ENCODE peak calls at places on chromosomes 4 and X, in eight cellular contexts. One of them, this sample, is unnamed.

GRCh38 chr4:123673971-123674370 is 277.4 kb downstream of the SPRY1 start:
- DNase-seq in transverse colon: no peak
- DNase-seq in ovary: no peak
- DNase-seq in HepG2: no peak
- DNase-seq in prostate gland: no peak
- DNase-seq in A549: no peak
- DNase-seq in breast epithelium: no peak
- DNase-seq in uterus: no peak
- DNase-seq in this sample: no peak

GRCh38 chr4:142355417-142355930 is 490.6 kb downstream of the INPP4B start:
- DNase-seq in ovary: no peak
- DNase-seq in prostate gland: no peak
- DNase-seq in HepG2: no peak
- DNase-seq in A549: no peak
- DNase-seq in breast epithelium: no peak
- DNase-seq in transverse colon: no peak
- DNase-seq in uterus: no peak
- DNase-seq in this sample: no peak

GRCh38 chr4:73844352-73844751 is 7.9 kb downstream of the CXCL6 start:
- DNase-seq in ovary: no peak
- DNase-seq in transverse colon: no peak
- DNase-seq in breast epithelium: no peak
- DNase-seq in prostate gland: no peak
- DNase-seq in A549: peak; percentile 36
- DNase-seq in uterus: no peak
- DNase-seq in HepG2: no peak
- DNase-seq in this sample: no peak

GRCh38 chrX:110248582-110248981 is 69.3 kb downstream of the AMMECR1 start:
- DNase-seq in A549: no peak
- DNase-seq in HepG2: no peak
- DNase-seq in prostate gland: no peak
- DNase-seq in breast epithelium: no peak
- DNase-seq in ovary: no peak
- DNase-seq in uterus: no peak
- DNase-seq in transverse colon: no peak
- DNase-seq in this sample: no peak

GRCh38 chr4:42428036-42428435 is 30.7 kb downstream of the SHISA3 start:
- DNase-seq in A549: no peak
- DNase-seq in HepG2: no peak
- DNase-seq in ovary: no peak
- DNase-seq in prostate gland: no peak
- DNase-seq in uterus: no peak
- DNase-seq in transverse colon: no peak
- DNase-seq in breast epithelium: no peak
- DNase-seq in this sample: no peak

GRCh38 chr4:123997116-123997515 is 600.5 kb downstream of the SPRY1 start:
- DNase-seq in prostate gland: no peak
- DNase-seq in transverse colon: no peak
- DNase-seq in A549: no peak
- DNase-seq in uterus: no peak
- DNase-seq in ovary: no peak
- DNase-seq in HepG2: peak; percentile 3
- DNase-seq in breast epithelium: no peak
- DNase-seq in this sample: no peak

GRCh38 chrX:38805294-38806053 is 4.2 kb downstream of the MID1IP1 start:
- DNase-seq in prostate gland: peak; percentile 46
- DNase-seq in ovary: peak; percentile 70
- DNase-seq in uterus: peak; percentile 69
- DNase-seq in HepG2: peak; percentile 56
- DNase-seq in A549: peak; percentile 77
- DNase-seq in transverse colon: peak; percentile 71
- DNase-seq in breast epithelium: peak; percentile 39
- DNase-seq in this sample: no peak

GRCh38 chr4:139607302-139608060 is 51.5 kb upstream of the SETD7 start:
- DNase-seq in HepG2: no peak
- DNase-seq in transverse colon: no peak
- DNase-seq in breast epithelium: no peak
- DNase-seq in A549: no peak
- DNase-seq in ovary: no peak
- DNase-seq in uterus: no peak
- DNase-seq in prostate gland: no peak
- DNase-seq in this sample: no peak

GRCh38 chr4:40576651-40577480 is 52.8 kb downstream of the RBM47 start:
- DNase-seq in ovary: peak; percentile 37
- DNase-seq in transverse colon: peak; percentile 82
- DNase-seq in prostate gland: peak; percentile 86
- DNase-seq in A549: peak; percentile 98
- DNase-seq in breast epithelium: peak; percentile 75
- DNase-seq in uterus: peak; percentile 39
- DNase-seq in HepG2: peak; percentile 98
- DNase-seq in this sample: peak; percentile 42

GRCh38 chr4:170399894-170400293 is 310.1 kb upstream of the AADAT start:
- DNase-seq in breast epithelium: no peak
- DNase-seq in A549: no peak
- DNase-seq in HepG2: no peak
- DNase-seq in ovary: no peak
- DNase-seq in transverse colon: no peak
- DNase-seq in prostate gland: no peak
- DNase-seq in uterus: no peak
- DNase-seq in this sample: no peak

GRCh38 chr4:1237981-1238675 is 10.8 kb downstream of the CTBP1 start:
- DNase-seq in breast epithelium: no peak
- DNase-seq in uterus: peak; percentile 11
- DNase-seq in transverse colon: peak; percentile 6
- DNase-seq in HepG2: no peak
- DNase-seq in ovary: peak; percentile 20
- DNase-seq in A549: no peak
- DNase-seq in prostate gland: no peak
- DNase-seq in this sample: no peak

GRCh38 chr4:15015170-15015569 is 12.9 kb downstream of the CPEB2 start:
- DNase-seq in prostate gland: no peak
- DNase-seq in uterus: no peak
- DNase-seq in transverse colon: no peak
- DNase-seq in HepG2: no peak
- DNase-seq in breast epithelium: no peak
- DNase-seq in ovary: no peak
- DNase-seq in A549: no peak
- DNase-seq in this sample: no peak

GRCh38 chr4:2273221-2273620 is 11.3 kb upstream of the MXD4 start:
- DNase-seq in uterus: no peak
- DNase-seq in A549: no peak
- DNase-seq in breast epithelium: no peak
- DNase-seq in ovary: peak; percentile 10
- DNase-seq in prostate gland: no peak
- DNase-seq in transverse colon: no peak
- DNase-seq in HepG2: no peak
- DNase-seq in this sample: no peak

GRCh38 chr4:173685761-173686260 is 155.8 kb upstream of the HAND2 start:
- DNase-seq in breast epithelium: no peak
- DNase-seq in HepG2: no peak
- DNase-seq in prostate gland: no peak
- DNase-seq in transverse colon: no peak
- DNase-seq in uterus: no peak
- DNase-seq in ovary: no peak
- DNase-seq in A549: no peak
- DNase-seq in this sample: no peak

GRCh38 chr4:188372856-188373255 is 233.6 kb downstream of the TRIML1 start:
- DNase-seq in breast epithelium: no peak
- DNase-seq in ovary: no peak
- DNase-seq in uterus: no peak
- DNase-seq in transverse colon: no peak
- DNase-seq in A549: peak; percentile 88
- DNase-seq in prostate gland: no peak
- DNase-seq in HepG2: peak; percentile 25
- DNase-seq in this sample: no peak

GRCh38 chr4:139300431-139301142 is 718 bp upstream of the NAA15 start:
- DNase-seq in prostate gland: peak; percentile 9
- DNase-seq in ovary: no peak
- DNase-seq in A549: peak; percentile 25
- DNase-seq in HepG2: no peak
- DNase-seq in uterus: no peak
- DNase-seq in transverse colon: peak; percentile 38
- DNase-seq in breast epithelium: no peak
- DNase-seq in this sample: no peak

GRCh38 chr4:153641532-153641931 is 42.5 kb upstream of the TLR2 start:
- DNase-seq in HepG2: no peak
- DNase-seq in uterus: no peak
- DNase-seq in prostate gland: no peak
- DNase-seq in A549: no peak
- DNase-seq in ovary: no peak
- DNase-seq in transverse colon: no peak
- DNase-seq in breast epithelium: no peak
- DNase-seq in this sample: no peak

DNA sequence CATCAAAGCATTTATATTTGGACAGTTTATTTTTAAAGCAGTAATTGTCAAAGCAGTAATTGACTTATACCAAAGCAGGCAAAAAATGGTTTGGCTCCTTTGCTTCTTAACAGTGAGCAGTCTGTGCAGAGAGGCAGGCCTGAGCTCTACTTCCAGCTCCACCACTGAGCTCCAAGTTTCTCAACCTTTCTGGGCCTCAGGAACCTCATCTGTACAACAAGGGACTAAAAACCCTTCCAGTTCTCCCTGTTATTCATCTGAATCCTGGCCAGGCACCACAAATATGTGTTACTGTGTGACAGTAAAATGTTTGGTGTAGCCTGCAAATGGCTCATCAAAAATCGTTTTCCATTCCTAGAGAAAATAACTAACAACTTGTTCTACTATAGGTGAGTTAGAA is 88.7 kb upstream of the TTC29 start:
- DNase-seq in uterus: no peak
- DNase-seq in transverse colon: no peak
- DNase-seq in ovary: no peak
- DNase-seq in prostate gland: no peak
- DNase-seq in HepG2: no peak
- DNase-seq in breast epithelium: no peak
- DNase-seq in A549: no peak
- DNase-seq in this sample: no peak
- TF ChIP-seq POLR2A in uterus: no peak
- TF ChIP-seq POLR2A in transverse colon: no peak
- TF ChIP-seq POLR2A in ovary: no peak
- TF ChIP-seq POLR2A in prostate gland: no peak
- TF ChIP-seq POLR2A in HepG2: no peak
- TF ChIP-seq POLR2A in breast epithelium: no peak
- TF ChIP-seq POLR2A in A549: no peak
- TF ChIP-seq POLR2A in this sample: no peak

GRCh38 chr4:87390931-87391782 is at the start of gene HSD17B11:
- DNase-seq in ovary: peak; percentile 91
- DNase-seq in prostate gland: peak; percentile 90
- DNase-seq in HepG2: peak; percentile 96
- DNase-seq in uterus: peak; percentile 92
- DNase-seq in breast epithelium: peak; percentile 73
- DNase-seq in transverse colon: peak; percentile 94
- DNase-seq in A549: peak; percentile 94
- DNase-seq in this sample: peak; percentile 66
- TF ChIP-seq POLR2A in ovary: peak; percentile 61
- TF ChIP-seq POLR2A in prostate gland: peak; percentile 75
- TF ChIP-seq POLR2A in HepG2: peak; percentile 88
- TF ChIP-seq POLR2A in uterus: peak; percentile 93
- TF ChIP-seq POLR2A in breast epithelium: peak; percentile 28
- TF ChIP-seq POLR2A in transverse colon: peak; percentile 89
- TF ChIP-seq POLR2A in A549: peak; percentile 54
- TF ChIP-seq POLR2A in this sample: peak; percentile 72

GRCh38 chr4:81472249-81473085 is 760 bp upstream of the RASGEF1B start:
- DNase-seq in breast epithelium: peak; percentile 59
- DNase-seq in HepG2: peak; percentile 24
- DNase-seq in ovary: peak; percentile 26
- DNase-seq in A549: peak; percentile 28
- DNase-seq in uterus: no peak
- DNase-seq in prostate gland: no peak
- DNase-seq in transverse colon: peak; percentile 57
- DNase-seq in this sample: no peak

GRCh38 chr4:81469774-81470455 is 1.8 kb downstream of the RASGEF1B start:
- DNase-seq in HepG2: no peak
- DNase-seq in ovary: no peak
- DNase-seq in A549: no peak
- DNase-seq in breast epithelium: no peak
- DNase-seq in prostate gland: no peak
- DNase-seq in uterus: no peak
- DNase-seq in transverse colon: no peak
- DNase-seq in this sample: no peak

GRCh38 chr4:81470456-81471327 is 1.0 kb downstream of the RASGEF1B start:
- DNase-seq in A549: no peak
- DNase-seq in breast epithelium: peak; percentile 37
- DNase-seq in transverse colon: peak; percentile 64
- DNase-seq in uterus: peak; percentile 25
- DNase-seq in HepG2: no peak
- DNase-seq in prostate gland: peak; percentile 55
- DNase-seq in ovary: peak; percentile 27
- DNase-seq in this sample: no peak

GRCh38 chr4:81473086-81473396 is 1.3 kb upstream of the RASGEF1B start:
- DNase-seq in A549: no peak
- DNase-seq in uterus: no peak
- DNase-seq in ovary: no peak
- DNase-seq in transverse colon: no peak
- DNase-seq in breast epithelium: no peak
- DNase-seq in HepG2: no peak
- DNase-seq in prostate gland: no peak
- DNase-seq in this sample: no peak

DNA sequence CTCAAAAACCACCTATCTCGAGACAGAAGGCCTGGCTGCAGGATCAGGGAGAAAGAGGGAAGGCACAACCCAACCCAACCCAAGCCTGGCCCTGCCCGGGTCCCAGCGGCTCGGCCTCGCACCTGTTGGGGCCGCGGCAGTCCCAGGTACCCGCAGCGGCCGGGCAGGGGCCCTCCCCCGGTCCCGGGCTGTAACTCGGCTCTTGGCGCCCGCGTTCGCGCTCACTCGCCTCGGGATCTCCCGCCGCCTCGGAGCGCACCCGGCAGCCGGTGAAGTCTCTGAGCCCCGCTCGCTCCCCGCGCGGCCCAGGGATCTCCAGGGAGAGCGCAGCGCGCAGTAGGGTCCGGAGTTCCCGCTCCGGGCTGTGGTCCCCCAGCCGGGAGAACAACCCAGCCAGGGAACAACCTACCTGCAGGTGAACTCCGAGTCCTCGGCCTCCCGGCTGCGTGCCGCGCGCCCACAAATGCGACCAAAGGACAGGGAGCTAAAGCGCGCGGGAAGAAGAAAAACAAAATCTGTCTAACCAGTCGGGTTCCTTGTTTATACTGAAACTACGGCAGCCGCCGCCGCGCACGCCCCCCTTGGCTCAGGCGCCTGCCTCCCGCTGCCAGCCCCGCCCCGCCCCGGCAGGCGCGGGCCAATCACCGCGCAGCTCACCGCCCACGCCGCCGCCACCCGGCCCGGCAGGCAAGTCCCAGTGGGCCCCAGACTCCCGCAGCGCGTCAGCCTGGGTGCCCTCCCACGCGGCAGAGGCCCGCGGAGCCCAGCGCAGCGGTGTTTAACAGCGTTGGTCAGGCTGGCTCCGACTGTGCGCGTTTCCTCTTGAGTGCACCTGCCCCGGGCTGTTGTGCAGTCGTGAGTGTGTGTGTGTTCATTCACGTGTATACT is at the start of gene RASGEF1B:
- DNase-seq in prostate gland: peak; percentile 92
- DNase-seq in HepG2: peak; percentile 32
- DNase-seq in transverse colon: peak; percentile 94
- DNase-seq in uterus: peak; percentile 84
- DNase-seq in A549: peak; percentile 17
- DNase-seq in ovary: peak; percentile 84
- DNase-seq in breast epithelium: peak; percentile 90
- DNase-seq in this sample: no peak
- TF ChIP-seq POLR2A in prostate gland: peak; percentile 82
- TF ChIP-seq POLR2A in HepG2: no peak
- TF ChIP-seq POLR2A in transverse colon: peak; percentile 91
- TF ChIP-seq POLR2A in uterus: peak; percentile 58
- TF ChIP-seq POLR2A in A549: no peak
- TF ChIP-seq POLR2A in ovary: peak; percentile 56
- TF ChIP-seq POLR2A in breast epithelium: peak; percentile 56
- TF ChIP-seq POLR2A in this sample: no peak

GRCh38 chr4:55853484-55854046 is at the start of gene EXOC1:
- DNase-seq in ovary: peak; percentile 99
- DNase-seq in uterus: peak; percentile 99
- DNase-seq in prostate gland: peak; percentile 96
- DNase-seq in transverse colon: peak; percentile 100
- DNase-seq in HepG2: peak; percentile 95
- DNase-seq in A549: peak; percentile 93
- DNase-seq in breast epithelium: peak; percentile 97
- DNase-seq in this sample: peak; percentile 57
- TF ChIP-seq POLR2A in ovary: peak; percentile 38
- TF ChIP-seq POLR2A in uterus: no peak
- TF ChIP-seq POLR2A in prostate gland: peak; percentile 35
- TF ChIP-seq POLR2A in transverse colon: peak; percentile 76
- TF ChIP-seq POLR2A in HepG2: peak; percentile 69
- TF ChIP-seq POLR2A in A549: peak; percentile 27
- TF ChIP-seq POLR2A in breast epithelium: peak; percentile 51
- TF ChIP-seq POLR2A in this sample: peak; percentile 82